ENCODE peak calls at places on chromosomes 3 and 15, in eight cellular contexts. P, D, H, A, J, V, O and Z are unnamed samples.

GRCh38 chr15:101188517-101189340 is 63.1 kb downstream of the CHSY1 start:
- DNase-seq in V (no peak), P (no peak), A (no peak), H (no peak), J (no peak), O (no peak), D (peak), Z (no peak)

GRCh38 chr3:48039487-48040190 is 23.4 kb upstream of the MAP4 start:
- DNase-seq in H (no peak), P (no peak), J (no peak), D (peak), A (no peak), O (no peak), V (no peak), Z (no peak)

GRCh38 chr15:65290228-65290627 is 3.5 kb upstream of the PARP16 start:
- DNase-seq in H (no peak), A (no peak), P (no peak), V (no peak), O (no peak), D (no peak), J (no peak), Z (no peak)

GRCh38 chr15:50886139-50886467 is 22.4 kb upstream of the AP4E1 start:
- DNase-seq in J (no peak), V (no peak), A (no peak), H (no peak), D (no peak), O (no peak), P (no peak), Z (no peak)

GRCh38 chr3:49924683-49925082 is 4.9 kb downstream of the MON1A start:
- DNase-seq in J (no peak), P (no peak), D (peak), V (no peak), O (no peak), A (no peak), H (no peak), Z (no peak)

GRCh38 chr3:24272875-24273274 is 221.8 kb downstream of the THRB start:
- DNase-seq in V (no peak), H (no peak), O (no peak), J (no peak), P (no peak), D (no peak), A (no peak), Z (no peak)

GRCh38 chr3:17052348-17052747 is 167.6 kb downstream of the PLCL2 start:
- DNase-seq in P (no peak), A (no peak), V (no peak), H (no peak), O (no peak), J (no peak), D (no peak), Z (no peak)

GRCh38 chr15:100918690-100919480 is at the start of gene LRRK1:
- DNase-seq in V (no peak), J (no peak), D (peak), H (peak), A (peak), P (peak), O (no peak), Z (peak)

GRCh38 chr3:177522051-177522450 is 324.8 kb upstream of the TBL1XR1 start:
- DNase-seq in O (no peak), A (no peak), H (no peak), V (no peak), J (no peak), D (no peak), P (no peak), Z (no peak)

GRCh38 chr3:23916152-23916885 is 471 bp downstream of the NKIRAS1 start:
- DNase-seq in V (no peak), J (no peak), P (no peak), D (no peak), H (no peak), A (no peak), O (no peak), Z (no peak)

GRCh38 chr3:145681132-145681531 is 479.9 kb downstream of the PLOD2 start:
- DNase-seq in O (no peak), J (no peak), A (no peak), H (no peak), P (no peak), V (no peak), D (no peak), Z (no peak)

GRCh38 chr15:27458370-27459084 is 487.5 kb downstream of the GABRG3 start:
- DNase-seq in H (no peak), D (no peak), V (no peak), O (no peak), A (no peak), P (no peak), J (no peak), Z (no peak)

GRCh38 chr15:39934415-39935044 is 615 bp downstream of the EIF2AK4 start:
- DNase-seq in D (no peak), O (no peak), J (no peak), A (no peak), H (no peak), P (no peak), V (no peak), Z (no peak)

GRCh38 chr15:92097473-92098178 is 244.1 kb downstream of the SLCO3A1 start:
- DNase-seq in V (no peak), D (peak), J (no peak), A (no peak), O (no peak), H (peak), P (no peak), Z (no peak)

GRCh38 chr3:63349583-63350177 is 71.6 kb downstream of the SYNPR start:
- DNase-seq in D (peak), O (no peak), P (no peak), A (no peak), H (peak), V (no peak), J (no peak), Z (no peak)